ENCODE peak calls at places on chromosomes 4 and X, in four cellular contexts. R is trophoblast cell, V is HCT116, P is mesenchymal stem cell. J is an unnamed sample.
A peak's percentile ranks its signal among the peaks of the same experiment; 100 is the strongest.

GRCh38 chrX:107780525-107780924 is 3.0 kb downstream of the NCBP2L start:
- DNase-seq in R (no peak), P (no peak), V (no peak), J (no peak)

GRCh38 chr4:143084566-143084965 is 100.2 kb upstream of the USP38 start:
- DNase-seq in V (no peak), P (no peak), R (peak; percentile 93), J (no peak)

GRCh38 chr4:184193556-184194525 is 23.8 kb downstream of the ENPP6 start:
- DNase-seq in R (no peak), P (no peak), V (no peak), J (no peak)

GRCh38 chr4:60485279-60485678 is 714.8 kb upstream of the ADGRL3 start:
- DNase-seq in R (peak; percentile 56), V (no peak), P (peak; percentile 20), J (no peak)

GRCh38 chr4:55768291-55768690 is 51.3 kb upstream of the EXOC1L start:
- DNase-seq in V (no peak), R (peak; percentile 85), P (peak; percentile 77), J (no peak)

GRCh38 chrX:154797006-154797405 is 8.3 kb downstream of the MPP1 start:
- DNase-seq in V (no peak), R (no peak), P (peak; percentile 22), J (no peak)

GRCh38 chr4:14125375-14126129 is 498.0 kb upstream of the BOD1L1 start:
- DNase-seq in P (no peak), R (peak; percentile 19), V (no peak), J (no peak)

GRCh38 chr4:10093273-10093621 is 23.4 kb downstream of the WDR1 start:
- DNase-seq in V (no peak), P (no peak), R (no peak), J (no peak)

GRCh38 chrX:97494756-97495372 is 611.2 kb downstream of the RPA4 start:
- DNase-seq in V (no peak), R (peak; percentile 31), P (no peak), J (no peak)

GRCh38 chrX:92231391-92231790 is 452.2 kb downstream of the PCDH11X start:
- DNase-seq in V (no peak), R (no peak), P (no peak), J (no peak)

GRCh38 chr4:81421346-81422218 is 50.1 kb downstream of the RASGEF1B start:
- DNase-seq in P (no peak), R (peak; percentile 90), V (no peak), J (peak; percentile 80)

GRCh38 chr4:134807231-134807745 is 605.7 kb upstream of the PABPC4L start:
- DNase-seq in R (no peak), P (peak; percentile 45), V (no peak), J (no peak)

GRCh38 chr4:53633608-53634007 is 42.3 kb upstream of the LNX1 start:
- DNase-seq in P (peak; percentile 77), V (no peak), R (no peak), J (no peak)
- H3K27ac ChIP-seq in P (no peak overlapping the region), V (no peak overlapping the region), R (no peak overlapping the region), J (no peak overlapping the region)

GRCh38 chrX:129761596-129761995 is 18.2 kb upstream of the SASH3 start:
- DNase-seq in V (no peak), P (no peak), R (no peak), J (no peak)

GRCh38 chrX:129760981-129761380 is 18.8 kb upstream of the SASH3 start:
- DNase-seq in V (no peak), R (no peak), P (no peak), J (no peak)

GRCh38 chrX:129762448-129762847 is 17.3 kb upstream of the SASH3 start:
- DNase-seq in P (no peak), R (no peak), V (no peak), J (no peak)

GRCh38 chrX:129759576-129760061 is 20.1 kb upstream of the SASH3 start:
- DNase-seq in R (peak; percentile 59), V (no peak), P (peak; percentile 68), J (peak; percentile 37)

DNA sequence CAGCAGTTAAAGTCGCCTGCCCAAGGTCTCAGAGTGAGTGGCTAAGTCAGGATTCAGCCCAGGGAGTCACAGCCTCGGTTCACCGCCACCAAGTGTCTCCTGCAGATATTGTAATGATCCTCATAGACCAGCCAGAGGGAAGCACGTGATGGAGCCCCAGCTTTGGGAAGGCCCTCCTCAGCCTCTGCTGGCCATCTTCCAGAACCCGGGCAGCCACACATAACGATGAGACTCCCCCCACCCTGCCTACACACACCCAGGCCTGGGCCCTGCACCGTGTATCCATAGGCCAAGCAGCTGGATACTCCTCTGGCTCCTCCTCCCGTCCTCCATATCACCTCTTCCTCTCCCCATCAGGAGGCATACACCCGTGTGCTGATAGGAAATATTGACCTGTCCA is 19.6 kb upstream of the SASH3 start:
- DNase-seq in P (no peak), R (no peak), V (no peak), J (no peak)
- H3K27ac ChIP-seq in P (no peak overlapping the region), R (no peak overlapping the region), V (no peak overlapping the region), J (no peak overlapping the region)

GRCh38 chr4:125390727-125391126 is 76.0 kb downstream of the FAT4 start:
- DNase-seq in V (no peak), R (no peak), P (no peak), J (no peak)

GRCh38 chr4:125388653-125389052 is 73.9 kb downstream of the FAT4 start:
- DNase-seq in P (peak; percentile 23), R (no peak), V (no peak), J (no peak)

GRCh38 chr4:125387770-125388169 is 73.0 kb downstream of the FAT4 start:
- DNase-seq in V (no peak), P (no peak), R (no peak), J (no peak)

GRCh38 chr4:125389713-125390112 is 75.0 kb downstream of the FAT4 start:
- DNase-seq in P (peak; percentile 81), V (no peak), R (peak; percentile 26), J (peak; percentile 56)

GRCh38 chr4:125390126-125390525 is 75.4 kb downstream of the FAT4 start:
- DNase-seq in V (no peak), P (peak; percentile 83), R (no peak), J (peak; percentile 8)
- H3K27ac ChIP-seq in V (no peak overlapping the region), P (peak overlapping the region; percentile 78), R (no peak overlapping the region), J (peak overlapping the region; percentile 85)

GRCh38 chrX:292900-293897 is 12.0 kb downstream of the PLCXD1 start:
- DNase-seq in V (no peak), P (no peak), R (no peak), J (no peak)
- H3K27ac ChIP-seq in V (no peak overlapping the region), P (no peak overlapping the region), R (no peak overlapping the region), J (no peak overlapping the region)

GRCh38 chr4:57097711-57098110 is 12.5 kb downstream of the IGFBP7 start:
- DNase-seq in R (no peak), P (no peak), V (no peak), J (no peak)

GRCh38 chr4:57098415-57098814 is 11.8 kb downstream of the IGFBP7 start:
- DNase-seq in V (no peak), P (no peak), R (no peak), J (no peak)

GRCh38 chr4:57100979-57101629 is 9.1 kb downstream of the IGFBP7 start:
- DNase-seq in R (peak; percentile 91), V (no peak), P (no peak), J (no peak)

GRCh38 chr4:57099363-57099762 is 10.8 kb downstream of the IGFBP7 start:
- DNase-seq in V (no peak), P (no peak), R (peak; percentile 58), J (no peak)

DNA sequence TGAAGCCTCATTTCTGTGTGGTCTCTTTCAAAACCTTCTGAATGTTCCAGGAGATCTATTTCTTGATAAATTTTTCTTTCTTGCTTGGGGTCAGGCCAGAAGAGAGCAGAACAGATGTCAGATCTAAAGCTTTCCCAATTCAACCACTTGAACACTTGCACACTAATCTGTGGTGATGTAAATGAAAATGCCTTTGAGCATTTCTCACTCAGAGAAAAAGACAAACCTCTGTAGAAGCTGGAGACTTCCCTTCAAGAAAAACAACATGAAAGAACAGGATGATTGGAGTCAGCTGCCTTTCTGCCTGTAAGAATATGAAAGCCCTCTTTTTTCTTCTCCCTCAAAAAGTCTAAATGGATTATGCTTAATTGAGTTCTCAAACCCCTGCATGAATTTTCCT is 11.2 kb downstream of the IGFBP7 start:
- DNase-seq in V (no peak), R (peak; percentile 67), P (peak; percentile 92), J (no peak)
- H3K27ac ChIP-seq in V (no peak overlapping the region), R (peak overlapping the region; percentile 47), P (peak overlapping the region; percentile 82), J (no peak overlapping the region)